ENCODE peak calls at places on chromosome 3, in six cellular contexts. One of them, this sample, is unnamed.

GRCh38 chr3:108897883-108898282 is 55.8 kb downstream of the GUCA1C start:
- DNase-seq in lower lobe of right lung: no peak
- DNase-seq in uterus: no peak
- DNase-seq in CD8-positive, alpha-beta T cell: no peak
- DNase-seq in GM12878: no peak
- DNase-seq in stomach: no peak
- DNase-seq in this sample: no peak

GRCh38 chr3:60188803-60189202 is 1062.4 kb downstream of the FHIT start:
- DNase-seq in lower lobe of right lung: no peak
- DNase-seq in uterus: no peak
- DNase-seq in CD8-positive, alpha-beta T cell: no peak
- DNase-seq in GM12878: no peak
- DNase-seq in stomach: no peak
- DNase-seq in this sample: no peak

GRCh38 chr3:157499342-157499963 is 3.8 kb downstream of the VEPH1 start:
- DNase-seq in lower lobe of right lung: peak; percentile 85
- DNase-seq in uterus: no peak
- DNase-seq in CD8-positive, alpha-beta T cell: no peak
- DNase-seq in GM12878: no peak
- DNase-seq in stomach: peak; percentile 73
- DNase-seq in this sample: peak; percentile 86

GRCh38 chr3:61068084-61068483 is 183.2 kb downstream of the FHIT start:
- DNase-seq in lower lobe of right lung: no peak
- DNase-seq in uterus: no peak
- DNase-seq in CD8-positive, alpha-beta T cell: no peak
- DNase-seq in GM12878: no peak
- DNase-seq in stomach: no peak
- DNase-seq in this sample: no peak

GRCh38 chr3:160401301-160402095 is 2.0 kb downstream of the SMC4 start:
- DNase-seq in lower lobe of right lung: no peak
- DNase-seq in uterus: no peak
- DNase-seq in CD8-positive, alpha-beta T cell: no peak
- DNase-seq in GM12878: no peak
- DNase-seq in stomach: peak; percentile 29
- DNase-seq in this sample: peak; percentile 91

GRCh38 chr3:107421170-107421792 is 44.0 kb downstream of the CCDC54 start:
- DNase-seq in lower lobe of right lung: no peak
- DNase-seq in uterus: no peak
- DNase-seq in CD8-positive, alpha-beta T cell: no peak
- DNase-seq in GM12878: no peak
- DNase-seq in stomach: no peak
- DNase-seq in this sample: peak; percentile 72

GRCh38 chr3:190038050-190038631 is 82.6 kb downstream of the P3H2 start:
- DNase-seq in lower lobe of right lung: peak; percentile 87
- DNase-seq in uterus: peak; percentile 52
- DNase-seq in CD8-positive, alpha-beta T cell: no peak
- DNase-seq in GM12878: no peak
- DNase-seq in stomach: peak; percentile 61
- DNase-seq in this sample: peak; percentile 76

GRCh38 chr3:4950351-4950784 is 28.9 kb upstream of the BHLHE40 start:
- DNase-seq in lower lobe of right lung: peak; percentile 59
- DNase-seq in uterus: no peak
- DNase-seq in CD8-positive, alpha-beta T cell: no peak
- DNase-seq in GM12878: no peak
- DNase-seq in stomach: no peak
- DNase-seq in this sample: peak; percentile 17

GRCh38 chr3:195012571-195012970 is 258.4 kb downstream of the XXYLT1 start:
- DNase-seq in lower lobe of right lung: no peak
- DNase-seq in uterus: no peak
- DNase-seq in CD8-positive, alpha-beta T cell: no peak
- DNase-seq in GM12878: no peak
- DNase-seq in stomach: peak; percentile 11
- DNase-seq in this sample: no peak

GRCh38 chr3:34683851-34684250 is 885.4 kb downstream of the PDCD6IP start:
- DNase-seq in lower lobe of right lung: peak; percentile 76
- DNase-seq in uterus: peak; percentile 22
- DNase-seq in CD8-positive, alpha-beta T cell: no peak
- DNase-seq in GM12878: peak; percentile 9
- DNase-seq in stomach: peak; percentile 69
- DNase-seq in this sample: peak; percentile 83

GRCh38 chr3:72492240-72492639 is 356.0 kb downstream of the SHQ1 start:
- DNase-seq in lower lobe of right lung: no peak
- DNase-seq in uterus: no peak
- DNase-seq in CD8-positive, alpha-beta T cell: no peak
- DNase-seq in GM12878: no peak
- DNase-seq in stomach: no peak
- DNase-seq in this sample: no peak

GRCh38 chr3:172153335-172153861 is 114.0 kb downstream of the FNDC3B start:
- DNase-seq in lower lobe of right lung: peak; percentile 90
- DNase-seq in uterus: peak; percentile 92
- DNase-seq in CD8-positive, alpha-beta T cell: peak; percentile 57
- DNase-seq in GM12878: no peak
- DNase-seq in stomach: peak; percentile 92
- DNase-seq in this sample: peak; percentile 59

GRCh38 chr3:38614091-38614490 is 35.4 kb downstream of the SCN5A start:
- DNase-seq in lower lobe of right lung: peak; percentile 6
- DNase-seq in uterus: no peak
- DNase-seq in CD8-positive, alpha-beta T cell: no peak
- DNase-seq in GM12878: no peak
- DNase-seq in stomach: no peak
- DNase-seq in this sample: no peak

GRCh38 chr3:45618081-45618509 is 23.5 kb downstream of the LIMD1 start:
- DNase-seq in lower lobe of right lung: no peak
- DNase-seq in uterus: no peak
- DNase-seq in CD8-positive, alpha-beta T cell: no peak
- DNase-seq in GM12878: no peak
- DNase-seq in stomach: no peak
- DNase-seq in this sample: no peak

GRCh38 chr3:69866988-69867720 is 127.9 kb downstream of the MITF start:
- DNase-seq in lower lobe of right lung: no peak
- DNase-seq in uterus: no peak
- DNase-seq in CD8-positive, alpha-beta T cell: no peak
- DNase-seq in GM12878: no peak
- DNase-seq in stomach: no peak
- DNase-seq in this sample: no peak
- H3K27ac ChIP-seq in lower lobe of right lung: no peak overlapping the region
- H3K27ac ChIP-seq in uterus: peak overlapping the region; percentile 3
- H3K27ac ChIP-seq in CD8-positive, alpha-beta T cell: no peak overlapping the region
- H3K27ac ChIP-seq in GM12878: no peak overlapping the region
- H3K27ac ChIP-seq in stomach: peak overlapping the region; percentile 80
- H3K27ac ChIP-seq in this sample: peak overlapping the region; percentile 97

DNA sequence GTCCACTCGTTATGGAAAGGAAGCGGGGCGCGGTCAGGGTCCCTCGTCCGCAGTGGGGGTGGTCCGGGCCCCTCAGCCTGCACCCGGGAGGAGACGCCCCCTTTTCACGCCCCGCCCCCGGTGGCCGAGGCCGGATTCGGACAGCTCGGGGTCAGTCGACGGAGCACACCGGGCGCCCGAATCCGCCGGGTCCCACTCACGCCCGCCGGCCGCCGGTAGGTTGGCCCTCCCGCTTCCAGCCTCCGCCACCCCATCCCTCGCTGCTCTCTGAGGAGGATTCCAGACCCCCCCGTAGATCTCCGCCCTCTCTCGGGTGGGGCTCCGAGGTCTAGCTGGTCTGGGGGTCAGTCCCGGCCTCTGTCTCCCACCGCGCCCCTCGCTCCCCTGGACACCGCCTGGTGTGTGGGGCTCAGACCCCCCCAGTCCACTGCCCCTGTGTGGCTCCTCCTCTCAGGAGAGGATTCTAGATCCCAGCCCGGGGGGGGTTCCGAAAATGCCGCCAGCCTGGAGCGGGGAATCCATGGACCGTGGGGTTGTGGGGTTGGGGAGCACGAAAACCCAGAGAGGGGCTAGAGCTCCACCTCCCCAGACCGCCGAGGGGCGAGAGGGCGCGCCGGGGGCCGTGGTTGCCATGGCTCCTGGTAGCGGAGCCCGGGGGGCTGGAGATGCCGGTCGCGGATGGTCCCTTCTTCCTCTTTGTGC is 742 bp downstream of the CHL1 start:
- DNase-seq in lower lobe of right lung: peak; percentile 45
- DNase-seq in uterus: no peak
- DNase-seq in CD8-positive, alpha-beta T cell: no peak
- DNase-seq in GM12878: no peak
- DNase-seq in stomach: no peak
- DNase-seq in this sample: no peak
- H3K9me3 ChIP-seq in lower lobe of right lung: no peaks in the 10 kb centered on the region
- H3K9me3 ChIP-seq in uterus: no peaks in the 10 kb centered on the region
- H3K9me3 ChIP-seq in CD8-positive, alpha-beta T cell: no peaks in the 10 kb centered on the region
- H3K9me3 ChIP-seq in GM12878: no peaks in the 10 kb centered on the region
- H3K9me3 ChIP-seq in stomach: no peaks in the 10 kb centered on the region
- H3K9me3 ChIP-seq in this sample: no peaks in the 10 kb centered on the region

GRCh38 chr3:25461946-25462345 is 33.9 kb downstream of the RARB start:
- DNase-seq in lower lobe of right lung: no peak
- DNase-seq in uterus: no peak
- DNase-seq in CD8-positive, alpha-beta T cell: no peak
- DNase-seq in GM12878: no peak
- DNase-seq in stomach: no peak
- DNase-seq in this sample: no peak

GRCh38 chr3:25458420-25458814 is 30.4 kb downstream of the RARB start:
- DNase-seq in lower lobe of right lung: no peak
- DNase-seq in uterus: no peak
- DNase-seq in CD8-positive, alpha-beta T cell: no peak
- DNase-seq in GM12878: no peak
- DNase-seq in stomach: no peak
- DNase-seq in this sample: no peak

GRCh38 chr3:25462495-25462894 is 34.4 kb downstream of the RARB start:
- DNase-seq in lower lobe of right lung: no peak
- DNase-seq in uterus: no peak
- DNase-seq in CD8-positive, alpha-beta T cell: no peak
- DNase-seq in GM12878: no peak
- DNase-seq in stomach: no peak
- DNase-seq in this sample: no peak

GRCh38 chr3:25457642-25458419 is 29.8 kb downstream of the RARB start:
- DNase-seq in lower lobe of right lung: no peak
- DNase-seq in uterus: no peak
- DNase-seq in CD8-positive, alpha-beta T cell: no peak
- DNase-seq in GM12878: no peak
- DNase-seq in stomach: no peak
- DNase-seq in this sample: no peak

DNA sequence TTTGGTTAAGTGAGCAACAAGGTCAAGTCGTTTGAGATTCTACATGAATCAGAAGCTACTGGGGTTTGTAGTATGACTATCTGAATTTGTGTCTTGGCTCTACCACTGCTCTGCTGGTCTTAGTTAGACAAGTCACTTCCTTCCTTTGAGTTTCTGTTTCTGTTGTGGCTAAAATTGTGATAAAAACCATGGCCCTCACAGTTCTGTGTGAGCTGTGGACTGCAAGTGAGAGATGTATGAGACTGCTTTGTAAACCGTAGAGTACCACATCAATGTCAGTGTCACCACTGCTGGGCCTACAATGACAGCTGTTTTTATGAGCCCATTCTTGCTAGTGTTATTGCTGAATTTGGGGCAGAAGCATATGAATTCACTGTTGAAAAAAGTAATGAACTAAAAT is 32.7 kb downstream of the RARB start:
- DNase-seq in lower lobe of right lung: no peak
- DNase-seq in uterus: no peak
- DNase-seq in CD8-positive, alpha-beta T cell: no peak
- DNase-seq in GM12878: peak; percentile 37
- DNase-seq in stomach: no peak
- DNase-seq in this sample: peak; percentile 72
- H3K4me1 ChIP-seq in lower lobe of right lung: peaks cover 17% of the 10 kb centered on the region
- H3K4me1 ChIP-seq in uterus: no peaks in the 10 kb centered on the region
- H3K4me1 ChIP-seq in CD8-positive, alpha-beta T cell: no peaks in the 10 kb centered on the region
- H3K4me1 ChIP-seq in GM12878: peaks cover 4% of the 10 kb centered on the region
- H3K4me1 ChIP-seq in stomach: peaks cover 34% of the 10 kb centered on the region
- H3K4me1 ChIP-seq in this sample: peaks cover 34% of the 10 kb centered on the region

GRCh38 chr3:99711361-99711760 is 73.0 kb downstream of the COL8A1 start:
- DNase-seq in lower lobe of right lung: no peak
- DNase-seq in uterus: no peak
- DNase-seq in CD8-positive, alpha-beta T cell: no peak
- DNase-seq in GM12878: no peak
- DNase-seq in stomach: no peak
- DNase-seq in this sample: no peak
- H3K27ac ChIP-seq in lower lobe of right lung: no peak overlapping the region
- H3K27ac ChIP-seq in uterus: no peak overlapping the region
- H3K27ac ChIP-seq in CD8-positive, alpha-beta T cell: no peak overlapping the region
- H3K27ac ChIP-seq in GM12878: no peak overlapping the region
- H3K27ac ChIP-seq in stomach: no peak overlapping the region
- H3K27ac ChIP-seq in this sample: no peak overlapping the region

DNA sequence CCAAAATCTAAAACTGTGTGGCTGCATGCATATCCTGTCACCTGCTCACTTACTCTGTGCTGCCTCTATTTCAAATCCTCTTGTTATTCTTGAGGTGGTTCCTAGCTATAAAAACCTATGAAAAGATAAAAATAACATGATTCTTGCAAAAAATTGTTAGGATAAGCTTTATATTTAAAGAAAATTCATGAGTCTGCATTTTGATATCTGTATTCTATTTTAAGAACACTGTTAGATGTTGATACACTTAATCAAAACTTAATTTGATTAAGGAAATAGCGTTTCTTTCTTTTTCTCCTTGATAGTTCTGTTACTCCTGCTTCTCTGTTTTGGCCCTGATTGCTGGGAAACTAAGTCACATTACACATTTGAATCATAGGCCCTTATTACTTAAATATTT is 22.5 kb downstream of the STT3B start:
- DNase-seq in lower lobe of right lung: no peak
- DNase-seq in uterus: no peak
- DNase-seq in CD8-positive, alpha-beta T cell: no peak
- DNase-seq in GM12878: no peak
- DNase-seq in stomach: no peak
- DNase-seq in this sample: no peak
- H3K9me3 ChIP-seq in lower lobe of right lung: peaks cover 8% of the 10 kb centered on the region
- H3K9me3 ChIP-seq in uterus: no peaks in the 10 kb centered on the region
- H3K9me3 ChIP-seq in CD8-positive, alpha-beta T cell: peaks cover 4% of the 10 kb centered on the region
- H3K9me3 ChIP-seq in GM12878: peaks cover 5% of the 10 kb centered on the region
- H3K9me3 ChIP-seq in stomach: no peaks in the 10 kb centered on the region
- H3K9me3 ChIP-seq in this sample: no peaks in the 10 kb centered on the region

DNA sequence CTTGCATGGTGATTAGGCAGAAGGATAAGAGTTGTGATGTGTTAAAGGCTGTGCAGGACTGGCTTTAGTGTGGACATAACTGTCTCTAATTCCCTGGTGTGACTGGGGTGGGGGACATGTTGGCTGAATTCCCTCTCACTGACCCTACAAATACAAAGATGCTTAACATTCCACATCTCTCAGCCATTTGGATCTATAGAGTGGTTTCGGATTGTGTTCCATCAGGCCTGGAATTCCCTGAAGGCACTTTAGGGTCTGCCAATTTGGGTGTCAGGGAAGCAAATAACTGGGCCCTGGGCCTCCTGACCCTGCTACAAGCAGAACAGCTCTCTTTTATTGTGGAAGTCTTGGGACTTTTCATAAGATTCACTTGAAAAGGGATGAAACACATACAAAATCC is 56.2 kb downstream of the ARHGEF26 start:
- DNase-seq in lower lobe of right lung: no peak
- DNase-seq in uterus: no peak
- DNase-seq in CD8-positive, alpha-beta T cell: no peak
- DNase-seq in GM12878: no peak
- DNase-seq in stomach: no peak
- DNase-seq in this sample: peak; percentile 6
- H3K4me1 ChIP-seq in lower lobe of right lung: peaks cover 9% of the 10 kb centered on the region
- H3K4me1 ChIP-seq in uterus: no peaks in the 10 kb centered on the region
- H3K4me1 ChIP-seq in CD8-positive, alpha-beta T cell: no peaks in the 10 kb centered on the region
- H3K4me1 ChIP-seq in GM12878: no peaks in the 10 kb centered on the region
- H3K4me1 ChIP-seq in stomach: peaks cover 15% of the 10 kb centered on the region
- H3K4me1 ChIP-seq in this sample: peaks cover 7% of the 10 kb centered on the region

GRCh38 chr3:17040322-17040721 is 155.6 kb downstream of the PLCL2 start:
- DNase-seq in lower lobe of right lung: no peak
- DNase-seq in uterus: no peak
- DNase-seq in CD8-positive, alpha-beta T cell: no peak
- DNase-seq in GM12878: no peak
- DNase-seq in stomach: no peak
- DNase-seq in this sample: no peak
- H3K27ac ChIP-seq in lower lobe of right lung: peak overlapping the region; percentile 1
- H3K27ac ChIP-seq in uterus: no peak overlapping the region
- H3K27ac ChIP-seq in CD8-positive, alpha-beta T cell: no peak overlapping the region
- H3K27ac ChIP-seq in GM12878: no peak overlapping the region
- H3K27ac ChIP-seq in stomach: peak overlapping the region; percentile 66
- H3K27ac ChIP-seq in this sample: no peak overlapping the region

GRCh38 chr3:1734494-1735122 is 364.1 kb upstream of the CNTN4 start:
- DNase-seq in lower lobe of right lung: no peak
- DNase-seq in uterus: no peak
- DNase-seq in CD8-positive, alpha-beta T cell: no peak
- DNase-seq in GM12878: no peak
- DNase-seq in stomach: no peak
- DNase-seq in this sample: no peak
- H3K9me3 ChIP-seq in lower lobe of right lung: no peaks in the 10 kb centered on the region
- H3K9me3 ChIP-seq in uterus: no peaks in the 10 kb centered on the region
- H3K9me3 ChIP-seq in CD8-positive, alpha-beta T cell: no peaks in the 10 kb centered on the region
- H3K9me3 ChIP-seq in GM12878: no peaks in the 10 kb centered on the region
- H3K9me3 ChIP-seq in stomach: no peaks in the 10 kb centered on the region
- H3K9me3 ChIP-seq in this sample: no peaks in the 10 kb centered on the region